ENCODE peak calls at places on chromosomes 3 and 15, in four cellular contexts. Q, Y, O and K are unnamed samples.
A peak's percentile ranks its signal among the peaks of the same experiment; 100 is the strongest.

GRCh38 chr3:114569186-114569585 is 275.4 kb downstream of the TIGIT start:
- DNase-seq in Y (no peak), Q (no peak), O (no peak), K (no peak)

GRCh38 chr3:14633819-14634424 is 17.6 kb upstream of the CCDC174 start:
- DNase-seq in Q (peak; percentile 80), O (peak; percentile 74), Y (no peak), K (peak; percentile 37)

GRCh38 chr15:42890161-42890913 is 30.2 kb downstream of the TTBK2 start:
- DNase-seq in O (no peak), Y (no peak), Q (no peak), K (no peak)

GRCh38 chr15:101105059-101105851 is 146.6 kb downstream of the CHSY1 start:
- DNase-seq in O (no peak), Y (no peak), Q (no peak), K (no peak)

GRCh38 chr3:128861491-128861890 is 17.9 kb upstream of the ACAD9 start:
- DNase-seq in O (no peak), Y (no peak), Q (no peak), K (no peak)

GRCh38 chr3:5186854-5187151 is 704 bp upstream of the EDEM1 start:
- DNase-seq in Y (no peak), Q (no peak), O (no peak), K (no peak)

GRCh38 chr3:126782554-126782953 is 78.5 kb downstream of the CHCHD6 start:
- DNase-seq in Q (no peak), Y (no peak), O (no peak), K (no peak)

GRCh38 chr3:184145120-184145524 is 10.0 kb downstream of the EIF2B5 start:
- DNase-seq in Y (peak; percentile 76), O (peak; percentile 81), Q (peak; percentile 66), K (peak; percentile 45)

GRCh38 chr15:79989682-79990081 is 18.7 kb upstream of the BCL2A1 start:
- DNase-seq in Y (no peak), Q (peak; percentile 71), O (no peak), K (no peak)

GRCh38 chr3:141795719-141796435 is 32.7 kb downstream of the GRK7 start:
- DNase-seq in Q (peak; percentile 85), Y (no peak), O (no peak), K (peak; percentile 65)

GRCh38 chr15:66803182-66803729 is 101.2 kb downstream of the SMAD6 start:
- DNase-seq in Q (peak; percentile 94), Y (peak; percentile 80), O (peak; percentile 94), K (peak; percentile 81)

GRCh38 chr3:171646357-171647133 is 163.7 kb downstream of the PLD1 start:
- DNase-seq in Q (no peak), O (no peak), Y (no peak), K (no peak)

GRCh38 chr3:105674437-105675065 is 194.3 kb downstream of the CBLB start:
- DNase-seq in Y (no peak), O (no peak), Q (no peak), K (no peak)

GRCh38 chr3:160986060-160986459 is 119.1 kb downstream of the B3GALNT1 start:
- DNase-seq in Q (no peak), Y (no peak), O (no peak), K (no peak)

GRCh38 chr3:68751883-68752282 is 180.5 kb downstream of the TAFA4 start:
- DNase-seq in O (no peak), Q (no peak), Y (no peak), K (no peak)

GRCh38 chr3:15292765-15293522 is 39.4 kb downstream of the SH3BP5 start:
- DNase-seq in Q (peak; percentile 71), O (no peak), Y (no peak), K (no peak)

GRCh38 chr15:60328852-60329443 is 68.8 kb downstream of the ANXA2 start:
- DNase-seq in Y (no peak), Q (no peak), O (no peak), K (no peak)

GRCh38 chr15:62569460-62570404 is 404.6 kb upstream of the C2CD4B start:
- DNase-seq in Q (peak; percentile 83), O (peak; percentile 92), Y (peak; percentile 91), K (peak; percentile 64)

GRCh38 chr3:140288575-140288974 is 353.6 kb downstream of the CLSTN2 start:
- DNase-seq in Q (no peak), Y (no peak), O (no peak), K (no peak)

GRCh38 chr3:30614373-30614772 is 8.0 kb downstream of the TGFBR2 start:
- DNase-seq in O (no peak), Y (no peak), Q (no peak), K (no peak)

GRCh38 chr15:54789377-54789776 is 407.4 kb downstream of the RSL24D1 start:
- DNase-seq in Y (no peak), Q (no peak), O (no peak), K (no peak)

GRCh38 chr15:78800189-78800588 is 11.1 kb downstream of the ADAMTS7 start:
- DNase-seq in O (no peak), Y (no peak), Q (peak; percentile 63), K (no peak)

GRCh38 chr3:167913218-167913902 is 177.8 kb downstream of the SERPINI1 start:
- DNase-seq in Q (no peak), O (no peak), Y (no peak), K (no peak)

GRCh38 chr15:66628976-66629723 is 63.4 kb upstream of the LCTL start:
- DNase-seq in O (no peak), Q (no peak), Y (no peak), K (no peak)

GRCh38 chr15:71254503-71254902 is 139.2 kb downstream of the THSD4 start:
- DNase-seq in O (no peak), Y (no peak), Q (no peak), K (no peak)

GRCh38 chr3:117688583-117688982 is 979.0 kb downstream of the TUSC7 start:
- DNase-seq in O (peak; percentile 35), Y (no peak), Q (no peak), K (no peak)

GRCh38 chr15:96341465-96342142 is 11.1 kb downstream of the NR2F2 start:
- DNase-seq in Q (no peak), O (no peak), Y (no peak), K (no peak)

GRCh38 chr15:59312199-59312598 is 60.5 kb downstream of the MYO1E start:
- DNase-seq in Q (no peak), O (no peak), Y (no peak), K (no peak)

GRCh38 chr15:69854521-69855171 is 243.1 kb downstream of the TLE3 start:
- DNase-seq in Q (no peak), O (no peak), Y (no peak), K (no peak)

GRCh38 chr3:188554404-188554803 is 400.4 kb downstream of the LPP start:
- DNase-seq in O (no peak), Q (no peak), Y (no peak), K (no peak)

GRCh38 chr3:193948459-193948858 is 187.5 kb upstream of the HES1 start:
- DNase-seq in O (no peak), Q (no peak), Y (no peak), K (no peak)

GRCh38 chr3:114711321-114711891 is 417.6 kb downstream of the TIGIT start:
- DNase-seq in Q (no peak), O (no peak), Y (no peak), K (no peak)

GRCh38 chr3:25455316-25456232 is 27.5 kb downstream of the RARB start:
- DNase-seq in Q (no peak), O (no peak), Y (no peak), K (peak; percentile 44)
- H3K4me1 ChIP-seq in Q (peaks cover 25% of the 10 kb centered on the region), O (peaks cover 68% of the 10 kb centered on the region), Y (peaks cover 5% of the 10 kb centered on the region), K (peaks cover 97% of the 10 kb centered on the region)

GRCh38 chr3:152321321-152321720 is 52.6 kb downstream of the MBNL1 start:
- DNase-seq in Y (no peak), O (no peak), Q (no peak), K (no peak)

GRCh38 chr3:152323834-152324233 is 55.1 kb downstream of the MBNL1 start:
- DNase-seq in O (no peak), Y (no peak), Q (no peak), K (no peak)

GRCh38 chr3:152321806-152322377 is 53.2 kb downstream of the MBNL1 start:
- DNase-seq in Q (no peak), O (no peak), Y (no peak), K (no peak)

GRCh38 chr3:152325136-152325535 is 56.4 kb downstream of the MBNL1 start:
- DNase-seq in Y (no peak), Q (no peak), O (no peak), K (no peak)

DNA sequence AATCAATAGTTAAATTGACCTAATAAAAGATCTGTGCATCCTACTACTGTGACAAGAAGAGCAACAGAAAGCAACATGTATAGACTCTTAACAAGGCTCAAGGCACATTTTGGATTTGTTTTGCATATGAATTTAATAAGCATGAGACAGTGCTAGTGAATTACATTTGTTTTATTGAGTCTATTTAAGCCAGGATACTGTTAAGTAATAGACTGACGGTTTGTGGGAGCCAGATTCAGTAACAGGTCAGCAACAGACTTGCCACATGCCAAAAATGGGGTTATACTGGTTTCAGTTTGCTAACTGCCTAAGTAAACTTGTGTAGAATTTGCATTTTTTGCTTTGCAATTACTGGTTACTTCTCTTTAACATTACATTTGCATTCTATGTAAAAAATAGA is 54.0 kb downstream of the MBNL1 start:
- DNase-seq in Y (no peak), Q (no peak), O (no peak), K (no peak)
- H3K4me1 ChIP-seq in Y (peaks cover 4% of the 10 kb centered on the region), Q (peaks cover 66% of the 10 kb centered on the region), O (peaks cover 86% of the 10 kb centered on the region), K (peaks cover 85% of the 10 kb centered on the region)

DNA sequence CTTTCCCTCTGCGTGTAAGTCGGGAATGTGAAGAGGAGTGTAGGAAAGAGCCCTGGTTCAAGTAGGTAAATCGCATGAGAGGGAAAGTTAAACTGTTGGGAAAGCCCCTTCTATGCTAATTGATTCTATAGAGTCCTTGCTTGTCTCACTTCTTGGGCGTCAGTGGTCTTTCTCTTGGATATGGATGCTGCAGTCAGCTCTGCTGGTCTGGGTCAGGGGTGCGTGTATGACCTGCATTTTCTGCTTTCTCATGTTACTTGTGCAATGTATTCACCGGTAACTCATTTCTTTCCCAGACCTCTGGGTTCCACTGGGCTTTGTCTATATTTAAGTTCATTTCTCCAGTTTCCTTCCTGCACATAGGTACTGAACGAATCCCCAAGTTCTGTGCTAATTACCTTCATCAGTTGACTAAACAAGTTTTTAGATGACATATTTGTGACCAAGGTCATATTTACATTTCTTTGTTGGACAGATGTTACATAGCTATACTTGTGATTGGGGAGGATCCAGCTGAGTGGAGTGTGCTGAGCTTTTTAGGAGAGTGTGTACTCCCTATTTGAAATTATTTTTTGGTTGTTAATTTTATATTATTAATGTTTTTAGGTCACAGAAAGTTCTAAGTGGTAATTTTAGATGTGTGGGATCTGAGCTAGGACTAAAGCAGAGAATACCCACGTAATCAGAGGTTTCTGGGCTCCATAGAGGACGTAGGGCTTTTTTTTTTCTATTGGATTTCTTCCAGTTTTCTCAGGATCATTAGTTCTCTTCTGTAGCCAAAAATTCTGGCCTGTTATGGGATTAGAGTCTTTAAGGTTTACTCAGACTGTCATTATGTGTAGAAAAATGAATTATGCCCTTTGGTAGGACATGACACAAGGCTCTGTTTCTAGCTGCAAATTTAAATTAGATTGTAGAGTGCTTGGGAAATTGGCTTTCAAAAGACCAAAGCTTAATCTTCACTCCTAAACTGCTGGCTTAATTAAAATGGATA is 1.6 kb downstream of the SETD5 start:
- DNase-seq in Y (no peak), O (no peak), Q (no peak), K (no peak)
- H3K4me1 ChIP-seq in Y (peaks cover 41% of the 10 kb centered on the region), O (peaks cover 75% of the 10 kb centered on the region), Q (peaks cover 69% of the 10 kb centered on the region), K (peaks cover 82% of the 10 kb centered on the region)

DNA sequence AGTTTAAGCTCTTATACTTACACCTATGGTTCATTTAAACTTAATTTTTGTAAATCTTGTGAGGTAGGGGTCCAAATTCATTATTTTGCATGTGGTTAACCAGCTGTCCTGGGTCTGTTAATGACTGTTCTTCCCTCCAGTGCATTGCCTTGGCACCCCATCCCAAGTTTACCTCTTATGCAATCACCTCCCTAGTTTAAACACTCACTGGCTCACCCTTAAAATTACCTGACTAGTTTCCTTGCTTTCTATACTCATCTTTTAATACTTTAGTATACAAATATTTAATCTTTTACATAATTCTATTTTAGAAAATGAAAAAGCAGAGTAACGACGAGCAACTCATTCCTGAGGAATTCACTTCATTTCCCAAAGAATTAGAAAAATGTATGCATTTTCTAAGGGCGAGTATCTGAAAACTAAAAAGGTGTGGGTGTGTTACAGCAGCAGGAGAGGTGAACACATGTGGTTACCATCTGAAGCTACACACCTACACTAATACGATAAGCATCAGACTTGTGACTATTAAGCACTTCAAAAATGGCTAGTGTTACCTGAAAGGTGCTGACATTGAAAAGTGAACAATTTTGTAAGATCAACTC is 33.7 kb downstream of the TJP1 start:
- DNase-seq in O (no peak), Y (no peak), Q (no peak), K (no peak)
- H3K4me1 ChIP-seq in O (peaks cover 25% of the 10 kb centered on the region), Y (no peaks in the 10 kb centered on the region), Q (no peaks in the 10 kb centered on the region), K (peaks cover 68% of the 10 kb centered on the region)